ENCODE peak calls at places on chromosomes 4 and X, in eight cellular contexts. F, E, T, Z, A, J, Q and D are unnamed samples.

GRCh38 chr4:127610488-127610887 is 22.3 kb upstream of the INTU start:
- DNase-seq in F (no peak), E (no peak), T (no peak), Z (no peak), A (no peak), J (no peak), Q (no peak), D (no peak)

GRCh38 chrX:78747471-78747870 is at the start of gene LPAR4:
- DNase-seq in F (no peak), E (peak), T (peak), Z (no peak), A (peak), J (no peak), Q (no peak), D (no peak)

GRCh38 chr4:140097572-140097971 is 56.4 kb downstream of the MAML3 start:
- DNase-seq in F (no peak), E (no peak), T (no peak), Z (no peak), A (no peak), J (no peak), Q (no peak), D (no peak)

GRCh38 chrX:40474205-40474626 is 106.6 kb upstream of the ATP6AP2 start:
- DNase-seq in F (peak), E (peak), T (no peak), Z (peak), A (peak), J (no peak), Q (no peak), D (no peak)

GRCh38 chr4:94006932-94007331 is 178.4 kb downstream of the ATOH1 start:
- DNase-seq in F (no peak), E (no peak), T (no peak), Z (no peak), A (no peak), J (no peak), Q (no peak), D (no peak)

GRCh38 chr4:169071781-169072180 is 61.7 kb upstream of the CBR4 start:
- DNase-seq in F (peak), E (no peak), T (no peak), Z (no peak), A (no peak), J (no peak), Q (no peak), D (peak)

GRCh38 chr4:168589154-168589553 is 92.3 kb downstream of the PALLD start:
- DNase-seq in F (peak), E (peak), T (peak), Z (peak), A (peak), J (no peak), Q (no peak), D (peak)

GRCh38 chr4:67332627-67333026 is 212.7 kb downstream of the CENPC start:
- DNase-seq in F (no peak), E (peak), T (peak), Z (peak), A (peak), J (peak), Q (no peak), D (no peak)

GRCh38 chr4:88623097-88623496 is 30.8 kb downstream of the HERC3 start:
- DNase-seq in F (peak), E (peak), T (no peak), Z (no peak), A (peak), J (no peak), Q (no peak), D (peak)

GRCh38 chrX:112147206-112147605 is 64.6 kb upstream of the TRPC5 start:
- DNase-seq in F (peak), E (no peak), T (no peak), Z (peak), A (peak), J (peak), Q (no peak), D (peak)

GRCh38 chr4:7280906-7281305 is 88.6 kb downstream of the SORCS2 start:
- DNase-seq in F (peak), E (no peak), T (no peak), Z (no peak), A (no peak), J (no peak), Q (no peak), D (no peak)

GRCh38 chrX:25144043-25144940 is 128.5 kb upstream of the ARX start:
- DNase-seq in F (peak), E (peak), T (peak), Z (peak), A (peak), J (peak), Q (peak), D (peak)

GRCh38 chr4:53706422-53707032 is 115.2 kb upstream of the LNX1 start:
- DNase-seq in F (peak), E (peak), T (peak), Z (no peak), A (peak), J (peak), Q (no peak), D (peak)

GRCh38 chr4:37802068-37802666 is 24.3 kb upstream of the PGM2 start:
- DNase-seq in F (peak), E (peak), T (peak), Z (peak), A (peak), J (peak), Q (no peak), D (peak)

GRCh38 chrX:130543603-130544002 is 141.8 kb downstream of the RBMX2 start:
- DNase-seq in F (no peak), E (no peak), T (no peak), Z (no peak), A (no peak), J (no peak), Q (no peak), D (no peak)

GRCh38 chr4:2155246-2155645 is 86.7 kb downstream of the HAUS3 start:
- DNase-seq in F (no peak), E (no peak), T (no peak), Z (no peak), A (no peak), J (no peak), Q (no peak), D (no peak)

GRCh38 chr4:137635108-137635507 is 102.8 kb upstream of the PCDH18 start:
- DNase-seq in F (peak), E (peak), T (no peak), Z (no peak), A (peak), J (no peak), Q (no peak), D (peak)

GRCh38 chr4:150310159-150310895 is 232.1 kb downstream of the DCLK2 start:
- DNase-seq in F (peak), E (peak), T (peak), Z (no peak), A (peak), J (no peak), Q (no peak), D (no peak)

GRCh38 chr4:76515975-76516853 is 81.2 kb downstream of the SHROOM3 start:
- DNase-seq in F (no peak), E (no peak), T (no peak), Z (no peak), A (peak), J (no peak), Q (no peak), D (peak)

GRCh38 chrX:11137543-11138139 is 26.5 kb downstream of the HCCS start:
- DNase-seq in F (peak), E (peak), T (peak), Z (no peak), A (peak), J (peak), Q (no peak), D (peak)

GRCh38 chrX:22300130-22300529 is 27.4 kb downstream of the CBLL2 start:
- DNase-seq in F (peak), E (peak), T (peak), Z (peak), A (peak), J (no peak), Q (no peak), D (peak)

GRCh38 chr4:177239878-177240277 is 69.8 kb upstream of the NEIL3 start:
- DNase-seq in F (peak), E (no peak), T (no peak), Z (no peak), A (no peak), J (no peak), Q (no peak), D (no peak)

GRCh38 chrX:81195712-81196111 is 6.0 kb downstream of the HMGN5 start:
- DNase-seq in F (peak), E (peak), T (peak), Z (peak), A (peak), J (peak), Q (no peak), D (peak)

GRCh38 chr4:98468744-98469143 is 189.7 kb downstream of the TSPAN5 start:
- DNase-seq in F (peak), E (peak), T (peak), Z (no peak), A (peak), J (no peak), Q (no peak), D (no peak)

GRCh38 chr4:26858947-26859401 is 1.7 kb upstream of the STIM2 start:
- DNase-seq in F (peak), E (no peak), T (no peak), Z (no peak), A (no peak), J (peak), Q (no peak), D (no peak)

GRCh38 chrX:45756562-45756961 is 555.9 kb upstream of the DIPK2B start:
- DNase-seq in F (no peak), E (no peak), T (peak), Z (no peak), A (no peak), J (no peak), Q (no peak), D (no peak)

GRCh38 chr4:10050171-10051120 is 29.1 kb upstream of the SLC2A9 start:
- DNase-seq in F (no peak), E (no peak), T (no peak), Z (no peak), A (no peak), J (no peak), Q (no peak), D (no peak)

GRCh38 chr4:101418055-101418454 is 70.7 kb upstream of the PPP3CA start:
- DNase-seq in F (no peak), E (peak), T (peak), Z (no peak), A (no peak), J (no peak), Q (no peak), D (no peak)

GRCh38 chr4:172573899-172574298 is 594.7 kb upstream of the GALNT7 start:
- DNase-seq in F (no peak), E (no peak), T (peak), Z (no peak), A (peak), J (peak), Q (no peak), D (no peak)

GRCh38 chr4:161376275-161376674 is 787.5 kb downstream of the FSTL5 start:
- DNase-seq in F (no peak), E (no peak), T (no peak), Z (no peak), A (no peak), J (no peak), Q (no peak), D (no peak)

GRCh38 chr4:185405296-185405999 is 8.8 kb downstream of the ANKRD37 start:
- DNase-seq in F (no peak), E (no peak), T (no peak), Z (no peak), A (no peak), J (no peak), Q (no peak), D (no peak)

GRCh38 chr4:181823645-181824044 is 419.6 kb upstream of the TENM3 start:
- DNase-seq in F (no peak), E (no peak), T (no peak), Z (no peak), A (no peak), J (no peak), Q (no peak), D (no peak)

DNA sequence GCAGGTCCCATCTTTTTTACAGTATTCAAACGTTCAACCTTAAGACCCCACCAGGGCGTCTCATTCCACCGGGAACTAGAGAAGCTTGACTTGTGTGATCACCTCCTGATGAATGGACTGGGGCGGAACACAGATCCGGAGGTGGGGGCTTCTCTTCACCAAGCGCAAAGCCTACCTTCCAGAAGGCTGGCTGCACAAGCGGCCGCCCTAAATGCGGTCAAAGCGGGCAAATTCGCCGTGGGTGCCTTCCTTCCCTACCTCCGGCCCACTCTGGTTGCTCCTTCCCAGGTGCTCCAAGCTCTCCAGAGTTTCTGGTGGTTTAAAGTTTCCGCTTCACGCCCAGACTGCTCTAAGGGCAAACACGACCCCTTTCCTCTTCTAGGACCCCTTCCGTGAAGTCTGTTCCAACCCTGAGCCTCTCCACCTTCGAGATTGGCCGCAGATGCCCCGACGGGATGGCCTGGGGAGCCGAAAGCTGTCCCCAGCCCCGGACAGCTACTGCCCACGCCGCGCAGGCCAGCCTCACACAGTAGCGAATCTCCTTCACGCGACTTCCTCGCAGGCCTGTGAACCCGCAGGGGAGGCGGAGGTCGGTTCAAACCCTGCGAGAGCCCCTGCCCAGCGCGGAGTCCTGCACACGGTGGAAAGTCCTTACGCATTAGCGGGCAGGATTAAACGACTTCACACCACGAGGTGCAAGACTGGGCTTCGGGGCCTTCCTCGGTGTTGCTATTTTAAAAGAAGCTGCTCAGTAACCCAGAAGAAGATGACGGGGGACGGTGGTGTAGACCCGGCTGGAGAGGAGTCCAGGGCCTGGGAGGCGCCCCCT is 1.6 kb upstream of the WWC2 start:
- DNase-seq in F (no peak), E (peak), T (no peak), Z (no peak), A (no peak), J (no peak), Q (peak), D (no peak)
- H3K4me3 ChIP-seq in F (peak), E (peak), T (no peak), Z (no peak), A (peak), J (no peak), Q (peak), D (peak)

GRCh38 chrX:51494409-51494808 is 2.0 kb downstream of the NUDT11 start:
- DNase-seq in F (no peak), E (peak), T (peak), Z (no peak), A (no peak), J (peak), Q (no peak), D (no peak)
- TF ChIP-seq CTCF in F (peak), E (peak), T (peak), Z (peak), A (peak), J (peak), Q (no peak), D (peak)

GRCh38 chr4:373062-373839 is 35.6 kb downstream of the ZNF141 start:
- DNase-seq in F (no peak), E (no peak), T (no peak), Z (no peak), A (no peak), J (no peak), Q (no peak), D (no peak)
- H3K4me3 ChIP-seq in F (no peak), E (no peak), T (no peak), Z (no peak), A (no peak), J (no peak), Q (no peak), D (no peak)

DNA sequence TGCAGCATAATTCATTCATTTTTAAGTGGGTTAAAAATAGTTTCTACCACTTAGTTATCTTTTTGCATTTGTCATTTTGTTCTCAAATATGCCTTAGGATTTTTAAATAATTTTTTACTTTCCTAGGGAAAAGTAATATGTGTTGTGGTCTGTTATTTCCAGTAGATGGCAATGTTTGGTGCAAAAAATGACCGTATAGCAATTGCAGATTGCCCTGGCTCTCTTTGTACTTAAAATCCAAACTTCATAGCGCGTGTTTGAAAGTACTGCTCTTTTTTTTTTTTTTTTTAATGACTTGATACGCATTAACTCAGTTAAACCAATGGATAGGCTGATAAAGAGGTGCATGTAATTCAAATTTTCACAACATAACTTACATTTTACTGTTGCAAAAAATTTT is 74.4 kb upstream of the RBMX start:
- DNase-seq in F (peak), E (peak), T (peak), Z (no peak), A (peak), J (peak), Q (no peak), D (peak)
- TF ChIP-seq CTCF in F (peak), E (peak), T (peak), Z (peak), A (peak), J (peak), Q (peak), D (peak)

GRCh38 chr4:40316782-40317635 is 18.1 kb upstream of the CHRNA9 start:
- DNase-seq in F (peak), E (peak), T (peak), Z (peak), A (peak), J (peak), Q (no peak), D (peak)
- H3K4me3 ChIP-seq in F (peak), E (no peak), T (no peak), Z (peak), A (peak), J (peak), Q (peak), D (peak)

DNA sequence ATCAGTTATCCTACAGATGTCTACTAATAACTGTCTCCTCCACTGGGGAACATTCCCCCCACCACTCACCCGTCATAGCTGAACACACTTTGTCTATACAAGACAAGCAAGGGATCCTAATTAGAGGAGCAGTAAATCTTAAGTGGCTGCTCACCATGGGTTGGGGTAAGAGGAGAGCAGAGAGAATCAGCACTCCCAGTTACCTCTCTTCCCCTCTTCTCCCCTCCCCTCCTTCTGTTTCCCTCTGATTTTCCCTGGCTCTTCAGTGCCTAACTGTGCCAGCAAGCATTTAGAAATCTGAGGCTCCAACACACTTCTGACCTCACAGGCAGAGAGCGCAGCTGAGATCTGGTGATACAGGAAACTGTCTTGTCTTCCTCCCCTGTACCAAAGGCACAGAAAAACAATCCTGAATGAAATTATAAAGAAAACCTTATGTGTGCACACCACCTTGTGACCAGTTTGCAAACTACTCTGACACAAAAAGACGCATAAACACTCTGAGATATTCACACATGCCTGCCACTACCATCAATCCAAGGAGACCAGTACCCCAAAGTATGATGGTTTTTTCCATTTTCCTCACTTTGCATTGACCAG is 82.5 kb upstream of the SMIM10 start:
- DNase-seq in F (peak), E (peak), T (peak), Z (peak), A (peak), J (peak), Q (no peak), D (peak)
- TF ChIP-seq CTCF in F (peak), E (peak), T (no peak), Z (peak), A (peak), J (peak), Q (no peak), D (peak)

GRCh38 chr4:110867981-110868380 is 245.1 kb upstream of the PITX2 start:
- DNase-seq in F (no peak), E (no peak), T (no peak), Z (no peak), A (no peak), J (no peak), Q (no peak), D (no peak)

GRCh38 chr4:110869862-110870577 is 247.1 kb upstream of the PITX2 start:
- DNase-seq in F (peak), E (no peak), T (peak), Z (no peak), A (no peak), J (no peak), Q (no peak), D (no peak)

GRCh38 chr4:110867251-110867960 is 244.5 kb upstream of the PITX2 start:
- DNase-seq in F (no peak), E (no peak), T (no peak), Z (no peak), A (no peak), J (no peak), Q (no peak), D (no peak)

GRCh38 chr4:110865611-110866254 is 242.9 kb upstream of the PITX2 start:
- DNase-seq in F (peak), E (peak), T (no peak), Z (no peak), A (peak), J (no peak), Q (no peak), D (peak)

GRCh38 chr4:110869114-110869513 is 246.2 kb upstream of the PITX2 start:
- DNase-seq in F (peak), E (no peak), T (no peak), Z (no peak), A (no peak), J (no peak), Q (no peak), D (peak)
- H3K4me3 ChIP-seq in F (no peak), E (no peak), T (no peak), Z (no peak), A (no peak), J (no peak), Q (no peak), D (no peak)